ENCODE peak calls at places on chromosome 1, in ten cellular contexts. One of them, this sample, is unnamed.

GRCh38 chr1:22861764-22862440 is 110.8 kb downstream of the LACTBL1 start:
- DNase-seq in CD8-positive, alpha-beta T cell: no peak
- DNase-seq in cardiac muscle cell: peak; percentile 90
- DNase-seq in K562: peak; percentile 76
- DNase-seq in left ventricle myocardium inferior: no peak
- DNase-seq in body of pancreas: peak; percentile 47
- DNase-seq in hepatocyte: peak; percentile 67
- DNase-seq in esophagus squamous epithelium: no peak
- DNase-seq in stomach: no peak
- DNase-seq in CD4-positive, CD25-positive, alpha-beta regulatory T cell: no peak
- DNase-seq in this sample: peak; percentile 48

GRCh38 chr1:112358798-112359408 is 37.1 kb upstream of the CTTNBP2NL start:
- DNase-seq in CD4-positive, CD25-positive, alpha-beta regulatory T cell: peak; percentile 2
- DNase-seq in esophagus squamous epithelium: no peak
- DNase-seq in hepatocyte: peak; percentile 70
- DNase-seq in left ventricle myocardium inferior: peak; percentile 77
- DNase-seq in cardiac muscle cell: peak; percentile 87
- DNase-seq in stomach: peak; percentile 64
- DNase-seq in body of pancreas: peak; percentile 67
- DNase-seq in CD8-positive, alpha-beta T cell: no peak
- DNase-seq in K562: peak; percentile 56
- DNase-seq in this sample: peak; percentile 54

GRCh38 chr1:77036560-77036959 is 169.3 kb downstream of the ST6GALNAC5 start:
- DNase-seq in left ventricle myocardium inferior: no peak
- DNase-seq in CD4-positive, CD25-positive, alpha-beta regulatory T cell: no peak
- DNase-seq in stomach: no peak
- DNase-seq in hepatocyte: peak; percentile 57
- DNase-seq in CD8-positive, alpha-beta T cell: no peak
- DNase-seq in K562: no peak
- DNase-seq in body of pancreas: no peak
- DNase-seq in esophagus squamous epithelium: no peak
- DNase-seq in cardiac muscle cell: peak; percentile 57
- DNase-seq in this sample: peak; percentile 16

GRCh38 chr1:192756314-192756713 is 52.5 kb upstream of the RGS2 start:
- DNase-seq in stomach: no peak
- DNase-seq in esophagus squamous epithelium: no peak
- DNase-seq in body of pancreas: no peak
- DNase-seq in hepatocyte: no peak
- DNase-seq in left ventricle myocardium inferior: no peak
- DNase-seq in CD8-positive, alpha-beta T cell: no peak
- DNase-seq in CD4-positive, CD25-positive, alpha-beta regulatory T cell: no peak
- DNase-seq in K562: peak; percentile 8
- DNase-seq in cardiac muscle cell: no peak
- DNase-seq in this sample: no peak

GRCh38 chr1:9224664-9225410 is 9.7 kb upstream of the H6PD start:
- DNase-seq in stomach: no peak
- DNase-seq in left ventricle myocardium inferior: no peak
- DNase-seq in body of pancreas: no peak
- DNase-seq in CD4-positive, CD25-positive, alpha-beta regulatory T cell: no peak
- DNase-seq in K562: no peak
- DNase-seq in esophagus squamous epithelium: no peak
- DNase-seq in cardiac muscle cell: no peak
- DNase-seq in CD8-positive, alpha-beta T cell: no peak
- DNase-seq in hepatocyte: no peak
- DNase-seq in this sample: no peak

GRCh38 chr1:67148516-67149178 is 13.9 kb upstream of the C1orf141 start:
- DNase-seq in K562: peak; percentile 17
- DNase-seq in CD4-positive, CD25-positive, alpha-beta regulatory T cell: no peak
- DNase-seq in body of pancreas: no peak
- DNase-seq in cardiac muscle cell: peak; percentile 12
- DNase-seq in CD8-positive, alpha-beta T cell: no peak
- DNase-seq in stomach: no peak
- DNase-seq in hepatocyte: no peak
- DNase-seq in esophagus squamous epithelium: no peak
- DNase-seq in left ventricle myocardium inferior: no peak
- DNase-seq in this sample: no peak

GRCh38 chr1:153598309-153599172 is 14.4 kb downstream of the S100A16 start:
- DNase-seq in stomach: no peak
- DNase-seq in body of pancreas: no peak
- DNase-seq in hepatocyte: no peak
- DNase-seq in cardiac muscle cell: peak; percentile 75
- DNase-seq in esophagus squamous epithelium: no peak
- DNase-seq in left ventricle myocardium inferior: no peak
- DNase-seq in K562: no peak
- DNase-seq in CD4-positive, CD25-positive, alpha-beta regulatory T cell: no peak
- DNase-seq in CD8-positive, alpha-beta T cell: no peak
- DNase-seq in this sample: no peak

GRCh38 chr1:169690489-169690888 is 20.9 kb downstream of the SELL start:
- DNase-seq in left ventricle myocardium inferior: no peak
- DNase-seq in stomach: no peak
- DNase-seq in cardiac muscle cell: no peak
- DNase-seq in K562: no peak
- DNase-seq in hepatocyte: no peak
- DNase-seq in body of pancreas: no peak
- DNase-seq in CD4-positive, CD25-positive, alpha-beta regulatory T cell: no peak
- DNase-seq in CD8-positive, alpha-beta T cell: no peak
- DNase-seq in esophagus squamous epithelium: no peak
- DNase-seq in this sample: no peak

GRCh38 chr1:2418791-2419320 is 6.5 kb upstream of the PEX10 start:
- DNase-seq in K562: no peak
- DNase-seq in left ventricle myocardium inferior: no peak
- DNase-seq in body of pancreas: no peak
- DNase-seq in esophagus squamous epithelium: no peak
- DNase-seq in hepatocyte: no peak
- DNase-seq in stomach: no peak
- DNase-seq in cardiac muscle cell: no peak
- DNase-seq in CD8-positive, alpha-beta T cell: no peak
- DNase-seq in CD4-positive, CD25-positive, alpha-beta regulatory T cell: no peak
- DNase-seq in this sample: no peak
- H3K27me3 ChIP-seq in K562: peaks cover 26% of the 10 kb centered on the region
- H3K27me3 ChIP-seq in left ventricle myocardium inferior: peaks cover 88% of the 10 kb centered on the region
- H3K27me3 ChIP-seq in body of pancreas: no peaks in the 10 kb centered on the region
- H3K27me3 ChIP-seq in esophagus squamous epithelium: no peaks in the 10 kb centered on the region
- H3K27me3 ChIP-seq in hepatocyte: peaks cover 4% of the 10 kb centered on the region
- H3K27me3 ChIP-seq in stomach: peaks cover 72% of the 10 kb centered on the region
- H3K27me3 ChIP-seq in cardiac muscle cell: no peaks in the 10 kb centered on the region
- H3K27me3 ChIP-seq in CD8-positive, alpha-beta T cell: no peaks in the 10 kb centered on the region
- H3K27me3 ChIP-seq in CD4-positive, CD25-positive, alpha-beta regulatory T cell: no peaks in the 10 kb centered on the region
- H3K27me3 ChIP-seq in this sample: no peaks in the 10 kb centered on the region

DNA sequence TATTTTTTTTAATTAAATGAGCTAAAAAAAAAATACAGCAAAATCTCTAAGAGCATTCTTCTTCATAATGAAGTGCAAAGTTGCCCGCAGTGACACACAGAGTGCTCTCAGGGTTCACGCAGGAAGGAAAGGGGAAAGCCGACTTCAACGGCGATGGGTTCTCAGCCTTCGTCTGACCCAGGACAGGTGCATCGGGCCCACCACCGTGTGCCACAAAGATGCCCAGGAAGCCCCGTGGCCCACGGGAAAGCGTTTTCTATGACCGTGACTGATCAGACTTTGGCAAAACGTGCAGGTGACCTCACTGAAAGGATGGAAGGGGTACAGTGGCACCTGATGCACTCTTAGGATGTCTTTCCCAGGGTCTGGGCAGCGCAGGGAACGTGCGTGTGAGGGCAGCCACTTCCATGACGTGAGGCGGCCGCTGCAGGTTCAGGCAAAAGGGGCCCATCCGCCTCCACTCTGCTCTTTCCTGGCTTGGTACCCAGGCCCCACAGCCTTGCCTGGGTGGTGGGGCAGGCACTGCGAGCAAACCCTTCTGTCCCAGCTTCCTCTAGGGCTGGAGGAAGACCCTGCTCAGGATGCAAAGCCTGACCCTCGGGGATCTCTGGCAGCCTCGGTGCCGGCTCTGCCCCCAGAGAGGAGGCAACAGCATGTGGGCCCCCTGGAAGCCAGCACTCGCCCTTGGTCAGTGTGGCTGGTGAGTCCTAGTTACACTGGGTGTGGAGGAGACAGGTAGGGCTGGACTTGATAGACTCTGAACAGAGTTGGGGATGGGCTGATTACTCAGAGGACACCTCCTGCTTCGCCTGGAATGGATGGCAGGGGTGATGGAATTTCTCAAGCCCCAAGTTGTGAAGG is 8.3 kb downstream of the LRRC47 start:
- DNase-seq in hepatocyte: no peak
- DNase-seq in K562: no peak
- DNase-seq in left ventricle myocardium inferior: no peak
- DNase-seq in CD4-positive, CD25-positive, alpha-beta regulatory T cell: no peak
- DNase-seq in cardiac muscle cell: no peak
- DNase-seq in CD8-positive, alpha-beta T cell: no peak
- DNase-seq in body of pancreas: no peak
- DNase-seq in stomach: no peak
- DNase-seq in esophagus squamous epithelium: no peak
- DNase-seq in this sample: no peak
- H3K36me3 ChIP-seq in hepatocyte: peaks cover 5% of the 10 kb centered on the region
- H3K36me3 ChIP-seq in K562: peaks cover 93% of the 10 kb centered on the region
- H3K36me3 ChIP-seq in left ventricle myocardium inferior: peaks cover 61% of the 10 kb centered on the region
- H3K36me3 ChIP-seq in CD4-positive, CD25-positive, alpha-beta regulatory T cell: peaks cover 41% of the 10 kb centered on the region
- H3K36me3 ChIP-seq in cardiac muscle cell: peaks cover 29% of the 10 kb centered on the region
- H3K36me3 ChIP-seq in CD8-positive, alpha-beta T cell: peaks cover 20% of the 10 kb centered on the region
- H3K36me3 ChIP-seq in body of pancreas: peaks cover 20% of the 10 kb centered on the region
- H3K36me3 ChIP-seq in stomach: peaks cover 84% of the 10 kb centered on the region
- H3K36me3 ChIP-seq in esophagus squamous epithelium: peaks cover 46% of the 10 kb centered on the region
- H3K36me3 ChIP-seq in this sample: no peaks in the 10 kb centered on the region

GRCh38 chr1:41340655-41341364 is 20.4 kb upstream of the FOXO6 start:
- DNase-seq in stomach: no peak
- DNase-seq in hepatocyte: no peak
- DNase-seq in CD4-positive, CD25-positive, alpha-beta regulatory T cell: no peak
- DNase-seq in body of pancreas: no peak
- DNase-seq in cardiac muscle cell: no peak
- DNase-seq in K562: no peak
- DNase-seq in left ventricle myocardium inferior: no peak
- DNase-seq in CD8-positive, alpha-beta T cell: no peak
- DNase-seq in esophagus squamous epithelium: no peak
- DNase-seq in this sample: no peak

GRCh38 chr1:41342774-41343355 is 18.4 kb upstream of the FOXO6 start:
- DNase-seq in left ventricle myocardium inferior: no peak
- DNase-seq in hepatocyte: no peak
- DNase-seq in cardiac muscle cell: no peak
- DNase-seq in body of pancreas: no peak
- DNase-seq in CD8-positive, alpha-beta T cell: no peak
- DNase-seq in K562: no peak
- DNase-seq in stomach: no peak
- DNase-seq in CD4-positive, CD25-positive, alpha-beta regulatory T cell: no peak
- DNase-seq in esophagus squamous epithelium: no peak
- DNase-seq in this sample: no peak

GRCh38 chr1:41343790-41344679 is 17.2 kb upstream of the FOXO6 start:
- DNase-seq in CD8-positive, alpha-beta T cell: no peak
- DNase-seq in left ventricle myocardium inferior: no peak
- DNase-seq in body of pancreas: no peak
- DNase-seq in K562: no peak
- DNase-seq in esophagus squamous epithelium: no peak
- DNase-seq in cardiac muscle cell: no peak
- DNase-seq in hepatocyte: no peak
- DNase-seq in stomach: no peak
- DNase-seq in CD4-positive, CD25-positive, alpha-beta regulatory T cell: no peak
- DNase-seq in this sample: no peak

GRCh38 chr1:41341365-41341683 is 19.9 kb upstream of the FOXO6 start:
- DNase-seq in cardiac muscle cell: no peak
- DNase-seq in stomach: no peak
- DNase-seq in hepatocyte: no peak
- DNase-seq in esophagus squamous epithelium: no peak
- DNase-seq in body of pancreas: no peak
- DNase-seq in CD8-positive, alpha-beta T cell: no peak
- DNase-seq in K562: no peak
- DNase-seq in left ventricle myocardium inferior: no peak
- DNase-seq in CD4-positive, CD25-positive, alpha-beta regulatory T cell: no peak
- DNase-seq in this sample: no peak

GRCh38 chr1:41341756-41342562 is 19.3 kb upstream of the FOXO6 start:
- DNase-seq in K562: no peak
- DNase-seq in left ventricle myocardium inferior: no peak
- DNase-seq in stomach: peak; percentile 67
- DNase-seq in CD8-positive, alpha-beta T cell: no peak
- DNase-seq in body of pancreas: peak; percentile 56
- DNase-seq in CD4-positive, CD25-positive, alpha-beta regulatory T cell: no peak
- DNase-seq in cardiac muscle cell: peak; percentile 55
- DNase-seq in esophagus squamous epithelium: no peak
- DNase-seq in hepatocyte: peak; percentile 63
- DNase-seq in this sample: no peak
- H3K27me3 ChIP-seq in K562: no peaks in the 10 kb centered on the region
- H3K27me3 ChIP-seq in left ventricle myocardium inferior: peaks cover 17% of the 10 kb centered on the region
- H3K27me3 ChIP-seq in stomach: no peaks in the 10 kb centered on the region
- H3K27me3 ChIP-seq in CD8-positive, alpha-beta T cell: no peaks in the 10 kb centered on the region
- H3K27me3 ChIP-seq in body of pancreas: no peaks in the 10 kb centered on the region
- H3K27me3 ChIP-seq in CD4-positive, CD25-positive, alpha-beta regulatory T cell: peaks cover 8% of the 10 kb centered on the region
- H3K27me3 ChIP-seq in cardiac muscle cell: peaks cover 15% of the 10 kb centered on the region
- H3K27me3 ChIP-seq in esophagus squamous epithelium: no peaks in the 10 kb centered on the region
- H3K27me3 ChIP-seq in hepatocyte: no peaks in the 10 kb centered on the region
- H3K27me3 ChIP-seq in this sample: no peaks in the 10 kb centered on the region

GRCh38 chr1:2492091-2492490 is 16.0 kb downstream of the PLCH2 start:
- DNase-seq in hepatocyte: no peak
- DNase-seq in left ventricle myocardium inferior: no peak
- DNase-seq in esophagus squamous epithelium: no peak
- DNase-seq in stomach: no peak
- DNase-seq in cardiac muscle cell: no peak
- DNase-seq in body of pancreas: no peak
- DNase-seq in K562: no peak
- DNase-seq in CD4-positive, CD25-positive, alpha-beta regulatory T cell: no peak
- DNase-seq in CD8-positive, alpha-beta T cell: no peak
- DNase-seq in this sample: no peak

GRCh38 chr1:2489615-2490014 is 13.5 kb downstream of the PLCH2 start:
- DNase-seq in body of pancreas: no peak
- DNase-seq in K562: no peak
- DNase-seq in CD8-positive, alpha-beta T cell: no peak
- DNase-seq in hepatocyte: no peak
- DNase-seq in esophagus squamous epithelium: no peak
- DNase-seq in stomach: no peak
- DNase-seq in left ventricle myocardium inferior: no peak
- DNase-seq in cardiac muscle cell: no peak
- DNase-seq in CD4-positive, CD25-positive, alpha-beta regulatory T cell: no peak
- DNase-seq in this sample: no peak

GRCh38 chr1:2493218-2493617 is 17.1 kb downstream of the PLCH2 start:
- DNase-seq in CD4-positive, CD25-positive, alpha-beta regulatory T cell: no peak
- DNase-seq in left ventricle myocardium inferior: no peak
- DNase-seq in cardiac muscle cell: no peak
- DNase-seq in stomach: no peak
- DNase-seq in CD8-positive, alpha-beta T cell: no peak
- DNase-seq in K562: no peak
- DNase-seq in body of pancreas: no peak
- DNase-seq in hepatocyte: no peak
- DNase-seq in esophagus squamous epithelium: no peak
- DNase-seq in this sample: no peak

GRCh38 chr1:2486558-2486957 is 10.5 kb downstream of the PLCH2 start:
- DNase-seq in CD8-positive, alpha-beta T cell: no peak
- DNase-seq in stomach: no peak
- DNase-seq in left ventricle myocardium inferior: no peak
- DNase-seq in K562: no peak
- DNase-seq in cardiac muscle cell: no peak
- DNase-seq in CD4-positive, CD25-positive, alpha-beta regulatory T cell: no peak
- DNase-seq in body of pancreas: no peak
- DNase-seq in hepatocyte: no peak
- DNase-seq in esophagus squamous epithelium: no peak
- DNase-seq in this sample: no peak

DNA sequence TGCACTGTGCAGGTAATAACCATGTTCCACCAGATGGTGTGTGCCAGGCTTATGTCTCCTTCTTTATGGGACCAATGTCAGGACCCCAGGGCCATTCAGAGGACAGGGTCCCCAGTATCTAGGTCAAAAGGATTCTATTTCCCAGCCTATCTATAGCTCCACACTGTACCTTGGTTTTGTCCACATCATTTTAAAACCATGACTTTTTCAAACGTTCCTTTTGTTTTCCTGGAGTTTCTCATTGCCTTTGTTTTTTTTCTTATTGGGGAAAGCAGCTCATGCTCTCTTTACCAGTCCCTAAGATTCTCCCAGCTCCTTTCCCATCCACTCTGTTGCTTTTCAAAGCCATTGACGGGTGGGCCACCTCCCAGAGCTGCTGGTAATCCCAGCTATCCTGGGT is 12.6 kb downstream of the PLCH2 start:
- DNase-seq in hepatocyte: no peak
- DNase-seq in esophagus squamous epithelium: no peak
- DNase-seq in cardiac muscle cell: no peak
- DNase-seq in CD4-positive, CD25-positive, alpha-beta regulatory T cell: no peak
- DNase-seq in stomach: no peak
- DNase-seq in body of pancreas: no peak
- DNase-seq in CD8-positive, alpha-beta T cell: no peak
- DNase-seq in left ventricle myocardium inferior: no peak
- DNase-seq in K562: no peak
- DNase-seq in this sample: no peak
- H3K36me3 ChIP-seq in hepatocyte: no peaks in the 10 kb centered on the region
- H3K36me3 ChIP-seq in esophagus squamous epithelium: no peaks in the 10 kb centered on the region
- H3K36me3 ChIP-seq in cardiac muscle cell: no peaks in the 10 kb centered on the region
- H3K36me3 ChIP-seq in CD4-positive, CD25-positive, alpha-beta regulatory T cell: peaks cover 25% of the 10 kb centered on the region
- H3K36me3 ChIP-seq in stomach: no peaks in the 10 kb centered on the region
- H3K36me3 ChIP-seq in body of pancreas: no peaks in the 10 kb centered on the region
- H3K36me3 ChIP-seq in CD8-positive, alpha-beta T cell: peaks cover 6% of the 10 kb centered on the region
- H3K36me3 ChIP-seq in left ventricle myocardium inferior: no peaks in the 10 kb centered on the region
- H3K36me3 ChIP-seq in K562: no peaks in the 10 kb centered on the region
- H3K36me3 ChIP-seq in this sample: no peaks in the 10 kb centered on the region

This sample was measured in Caco-2.